ENCODE peak calls at places on chromosome 2, in six cellular contexts. H, R, U, Q, G and W are unnamed samples.

GRCh38 chr2:64727013-64727767 is 73.5 kb upstream of the SERTAD2 start:
- DNase-seq in H (no peak), Q (no peak), G (no peak), R (no peak), U (no peak), W (no peak)

GRCh38 chr2:121387591-121388325 is 102.8 kb upstream of the TFCP2L1 start:
- DNase-seq in Q (no peak), R (no peak), H (no peak), G (no peak), U (no peak), W (no peak)

GRCh38 chr2:175030380-175031271 is 25.4 kb upstream of the CHN1 start:
- DNase-seq in H (no peak), Q (no peak), R (no peak), G (no peak), U (peak; percentile 83), W (no peak)

GRCh38 chr2:189659734-189660133 is 1.5 kb upstream of the ASNSD1 start:
- DNase-seq in H (no peak), Q (no peak), U (no peak), G (no peak), R (no peak), W (no peak)

GRCh38 chr2:152176113-152176714 is 651 bp upstream of the STAM2 start:
- DNase-seq in Q (no peak), G (no peak), R (no peak), U (no peak), H (no peak), W (no peak)

GRCh38 chr2:172908275-172908674 is 167.4 kb upstream of the MAP3K20 start:
- DNase-seq in R (no peak), U (no peak), G (no peak), Q (no peak), H (no peak), W (no peak)

GRCh38 chr2:224561234-224562005 is 23.7 kb downstream of the CUL3 start:
- DNase-seq in G (no peak), H (no peak), Q (no peak), U (no peak), R (no peak), W (no peak)

GRCh38 chr2:108612153-108612513 is 77.9 kb downstream of the LIMS1 start:
- DNase-seq in G (no peak), Q (peak; percentile 27), R (no peak), U (no peak), H (no peak), W (no peak)

GRCh38 chr2:206230060-206230890 is 44.2 kb upstream of the ZDBF2 start:
- DNase-seq in U (no peak), R (no peak), G (no peak), Q (no peak), H (no peak), W (no peak)

GRCh38 chr2:18077724-18078123 is 199.3 kb downstream of the KCNS3 start:
- DNase-seq in U (no peak), H (no peak), G (no peak), Q (no peak), R (peak; percentile 77), W (peak; percentile 65)

GRCh38 chr2:10305715-10306114 is 3.0 kb downstream of the HPCAL1 start:
- DNase-seq in H (peak; percentile 41), R (no peak), Q (no peak), G (no peak), U (no peak), W (no peak)